ENCODE peak calls at places on chromosome 15, in seven cellular contexts. P is NT2/D1, V is HFF-Myc, R is thyroid gland, J is heart left ventricle, Q is GM23248, U is left ventricle myocardium inferior. L is an unnamed sample.

GRCh38 chr15:42595641-42596240 is 20.3 kb downstream of the STARD9 start:
- DNase-seq in U (no peak), R (no peak), V (no peak), Q (peak; percentile 16), P (no peak), J (peak; percentile 70), L (no peak)

GRCh38 chr15:34841220-34841841 is 46.0 kb upstream of the ACTC1 start:
- DNase-seq in Q (peak; percentile 78), R (no peak), J (no peak), P (no peak), U (no peak), V (no peak), L (peak; percentile 66)

GRCh38 chr15:28960979-28961378 is 75.2 kb downstream of the APBA2 start:
- DNase-seq in Q (peak; percentile 13), U (no peak), R (no peak), V (peak; percentile 67), P (no peak), J (no peak), L (peak; percentile 85)

GRCh38 chr15:40379853-40380252 is 2.7 kb upstream of the KNSTRN start:
- DNase-seq in Q (peak; percentile 98), U (peak; percentile 35), R (peak; percentile 98), J (peak; percentile 71), P (no peak), V (peak; percentile 79), L (peak; percentile 83)

GRCh38 chr15:93152951-93153350 is 63.9 kb upstream of the RGMA start:
- DNase-seq in U (peak; percentile 76), Q (no peak), J (peak; percentile 82), V (no peak), R (peak; percentile 88), P (no peak), L (no peak)

GRCh38 chr15:35477853-35478252 is 68.1 kb downstream of the DPH6 start:
- DNase-seq in Q (no peak), J (no peak), U (no peak), R (no peak), P (no peak), V (no peak), L (no peak)

GRCh38 chr15:68578175-68578959 is 426 bp upstream of the CORO2B start:
- DNase-seq in J (peak; percentile 88), R (peak; percentile 84), V (no peak), Q (peak; percentile 88), U (peak; percentile 82), P (no peak), L (no peak)

GRCh38 chr15:38220874-38221273 is 31.8 kb upstream of the SPRED1 start:
- DNase-seq in Q (no peak), U (no peak), P (no peak), V (no peak), R (peak; percentile 55), J (no peak), L (no peak)

GRCh38 chr15:99633655-99634054 is 67.9 kb downstream of the MEF2A start:
- DNase-seq in R (no peak), P (no peak), V (no peak), J (no peak), Q (no peak), U (no peak), L (no peak)

GRCh38 chr15:95626501-95627361 is 703.8 kb upstream of the NR2F2 start:
- DNase-seq in V (peak; percentile 11), J (peak; percentile 53), Q (no peak), R (no peak), U (peak; percentile 22), P (peak; percentile 51), L (no peak)

GRCh38 chr15:57589276-57590073 is 2.2 kb upstream of the MYZAP start:
- DNase-seq in P (no peak), U (no peak), J (no peak), R (no peak), V (no peak), Q (no peak), L (no peak)

GRCh38 chr15:43253431-43254403 is 13.0 kb downstream of the TGM5 start:
- DNase-seq in Q (peak; percentile 39), R (peak; percentile 72), U (no peak), P (no peak), V (no peak), J (no peak), L (peak; percentile 64)

GRCh38 chr15:55791576-55792400 is 48.8 kb upstream of the PRTG start:
- DNase-seq in U (no peak), R (no peak), V (no peak), P (no peak), J (no peak), Q (peak; percentile 80), L (peak; percentile 75)

GRCh38 chr15:48112242-48112641 is 8.5 kb upstream of the SLC24A5 start:
- DNase-seq in P (peak; percentile 46), U (no peak), V (no peak), R (peak; percentile 5), Q (peak; percentile 7), J (no peak), L (no peak)

GRCh38 chr15:58213587-58214360 is 75.6 kb downstream of the AQP9 start:
- DNase-seq in V (no peak), P (no peak), Q (peak; percentile 74), U (no peak), R (no peak), J (no peak), L (no peak)

GRCh38 chr15:53658827-53659226 is 100.6 kb downstream of the WDR72 start:
- DNase-seq in U (no peak), J (no peak), Q (no peak), V (no peak), R (no peak), P (no peak), L (no peak)

GRCh38 chr15:96122077-96123027 is 208.1 kb upstream of the NR2F2 start:
- DNase-seq in J (no peak), U (no peak), V (no peak), P (no peak), R (no peak), Q (peak; percentile 69), L (no peak)

DNA sequence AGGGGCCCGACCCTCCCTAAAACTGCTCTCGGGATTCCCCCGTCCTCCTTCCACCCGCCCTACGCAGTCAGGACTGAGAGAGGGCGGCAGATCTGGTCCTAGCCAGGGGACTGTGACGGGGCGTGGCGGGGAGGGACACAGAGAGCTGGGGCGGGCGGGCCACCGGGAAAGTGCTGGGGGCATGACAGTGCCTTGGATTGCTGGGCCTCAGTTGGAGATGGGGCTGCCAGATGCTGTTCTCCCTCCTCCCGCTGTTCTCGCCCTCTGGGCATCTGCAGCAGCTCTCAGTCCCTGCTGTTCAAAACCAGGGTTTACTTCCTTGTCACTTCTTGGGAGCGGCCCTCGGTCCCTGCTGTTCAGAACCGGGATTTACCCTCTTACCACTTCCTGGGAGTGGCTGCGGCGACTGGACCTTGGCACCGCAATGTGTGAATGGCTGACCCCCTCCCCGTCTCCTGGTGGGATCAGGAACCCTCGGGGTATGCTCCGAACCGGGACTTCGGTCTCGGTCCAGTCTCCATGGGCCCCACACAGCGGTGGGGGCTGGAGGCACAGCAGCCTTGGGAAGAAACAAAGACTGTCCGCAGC is 1.8 kb upstream of the RPP25 start:
- DNase-seq in Q (peak; percentile 79), J (peak; percentile 73), R (peak; percentile 71), V (no peak), P (peak; percentile 28), U (peak; percentile 68), L (no peak)
- H3K4me3 ChIP-seq in Q (peak overlapping the region; percentile 79), J (peak overlapping the region; percentile 68), R (peak overlapping the region; percentile 25), V (peak overlapping the region; percentile 59), P (peak overlapping the region; percentile 82), U (peak overlapping the region; percentile 81), L (peak overlapping the region; percentile 33)

GRCh38 chr15:70473623-70474366 is 289.6 kb downstream of the UACA start:
- DNase-seq in J (no peak), U (no peak), R (peak; percentile 11), V (no peak), Q (peak; percentile 44), P (no peak), L (peak; percentile 89)
- H3K4me3 ChIP-seq in J (no peak overlapping the region), U (no peak overlapping the region), R (no peak overlapping the region), V (no peak overlapping the region), Q (peak overlapping the region; percentile 47), P (no peak overlapping the region), L (no peak overlapping the region)

DNA sequence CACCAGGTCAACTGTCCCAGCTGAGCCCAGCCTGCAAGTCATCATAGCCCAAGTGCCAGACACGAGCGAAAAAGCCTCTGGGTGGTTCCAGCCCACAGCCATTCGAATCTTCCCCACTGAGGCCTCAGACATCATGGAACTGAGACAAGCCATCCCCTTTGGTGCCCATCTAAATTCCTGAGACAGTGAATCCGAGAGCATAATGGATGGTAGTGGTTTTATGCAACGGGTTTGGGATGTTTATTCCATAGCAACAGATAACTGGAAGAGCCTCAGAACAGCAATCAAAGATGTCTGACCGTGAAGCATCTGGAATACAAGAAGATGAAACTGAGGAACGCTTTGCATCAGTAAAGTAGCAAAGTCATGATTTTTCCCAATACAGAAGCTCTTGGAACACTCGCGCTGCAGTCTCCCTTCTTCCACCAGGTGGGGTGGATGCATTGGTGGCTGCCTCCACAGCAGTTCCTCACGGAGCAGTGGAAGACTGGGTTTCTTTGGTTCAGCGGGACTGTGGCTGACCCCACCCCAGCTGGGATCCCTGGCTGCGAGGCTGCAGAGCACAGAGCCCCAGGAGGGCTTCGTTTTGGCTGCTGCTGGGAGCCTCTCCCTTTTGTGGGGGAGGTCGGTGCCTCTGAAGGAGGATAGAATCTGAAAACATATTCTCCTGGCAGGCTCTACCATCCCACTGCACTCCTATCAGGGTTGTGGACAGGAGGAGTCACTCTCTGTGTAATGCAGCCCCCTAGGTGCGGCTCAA is 26.4 kb upstream of the PDE8A start:
- DNase-seq in P (peak; percentile 43), J (peak; percentile 79), U (peak; percentile 68), V (peak; percentile 33), Q (peak; percentile 86), R (peak; percentile 73), L (no peak)
- H3K4me3 ChIP-seq in P (no peak overlapping the region), J (peak overlapping the region; percentile 25), U (peak overlapping the region; percentile 55), V (no peak overlapping the region), Q (peak overlapping the region; percentile 57), R (no peak overlapping the region), L (no peak overlapping the region)

DNA sequence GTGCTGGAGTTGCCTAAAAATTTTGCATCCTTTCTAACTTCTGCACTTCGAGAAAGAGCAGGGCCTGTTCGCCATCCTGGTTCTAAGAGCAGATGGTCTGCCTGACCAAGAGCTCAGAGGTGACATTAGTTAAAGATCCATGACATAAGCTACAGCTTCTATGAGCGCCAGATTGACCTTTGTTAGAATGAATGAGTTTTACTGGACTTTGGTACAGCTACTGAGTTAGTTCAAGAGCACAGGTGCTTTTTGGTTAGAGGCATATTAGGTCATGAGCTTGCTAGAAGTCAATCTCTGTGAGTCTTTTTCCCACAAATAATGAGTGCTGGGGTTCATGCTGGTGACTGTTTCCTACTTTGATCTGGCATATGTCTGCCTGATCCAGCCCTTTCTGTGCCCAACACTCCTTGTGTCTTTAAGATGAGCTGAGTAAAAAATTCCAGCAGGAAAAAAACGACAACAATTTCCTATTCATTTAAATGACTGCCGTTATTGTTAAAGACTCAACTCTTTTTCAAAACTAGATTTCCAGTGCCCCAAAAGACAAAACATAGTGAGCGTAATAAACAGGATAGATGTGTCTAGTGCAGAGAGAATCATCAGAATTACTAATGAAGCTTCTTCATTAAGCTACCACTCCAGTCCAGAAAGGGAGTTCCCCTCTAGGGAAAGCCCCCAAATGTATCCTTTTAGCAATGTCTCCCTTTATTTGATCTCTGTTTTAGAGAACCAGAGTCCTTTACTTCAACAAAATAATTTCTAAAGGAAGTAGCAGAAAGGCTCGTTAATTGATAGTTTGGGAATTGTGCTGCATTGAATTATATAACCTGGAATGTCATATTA is 152.9 kb downstream of the SLCO3A1 start:
- DNase-seq in P (no peak), R (no peak), J (no peak), Q (no peak), U (no peak), V (no peak), L (no peak)
- H3K4me3 ChIP-seq in P (no peak overlapping the region), R (no peak overlapping the region), J (no peak overlapping the region), Q (no peak overlapping the region), U (no peak overlapping the region), V (no peak overlapping the region), L (no peak overlapping the region)